ENCODE peak calls at places on chromosomes 6 and 20, in six cellular contexts. One of them, this sample, is unnamed.

GRCh38 chr20:53914091-53914860 is 156.1 kb downstream of the BCAS1 start:
- DNase-seq in coronary artery: peak; percentile 36
- DNase-seq in cardiac muscle cell: peak; percentile 23
- DNase-seq in testis: no peak
- DNase-seq in ascending aorta: no peak
- DNase-seq in heart right ventricle: no peak
- DNase-seq in this sample: no peak

GRCh38 chr20:46011631-46012482 is 3.1 kb downstream of the MMP9 start:
- DNase-seq in ascending aorta: peak; percentile 44
- DNase-seq in heart right ventricle: peak; percentile 40
- DNase-seq in coronary artery: no peak
- DNase-seq in testis: peak; percentile 81
- DNase-seq in cardiac muscle cell: no peak
- DNase-seq in this sample: no peak

GRCh38 chr6:151693366-151693765 is 114.1 kb upstream of the ESR1 start:
- DNase-seq in testis: no peak
- DNase-seq in heart right ventricle: no peak
- DNase-seq in ascending aorta: no peak
- DNase-seq in cardiac muscle cell: no peak
- DNase-seq in coronary artery: no peak
- DNase-seq in this sample: no peak

GRCh38 chr20:20181322-20181721 is 129.0 kb downstream of the CFAP61 start:
- DNase-seq in coronary artery: no peak
- DNase-seq in testis: no peak
- DNase-seq in cardiac muscle cell: no peak
- DNase-seq in heart right ventricle: no peak
- DNase-seq in ascending aorta: no peak
- DNase-seq in this sample: peak; percentile 37

GRCh38 chr20:539848-540247 is 3.7 kb downstream of the CSNK2A1 start:
- DNase-seq in heart right ventricle: no peak
- DNase-seq in testis: peak; percentile 40
- DNase-seq in coronary artery: no peak
- DNase-seq in cardiac muscle cell: no peak
- DNase-seq in ascending aorta: no peak
- DNase-seq in this sample: no peak

GRCh38 chr6:87623248-87623647 is 33.3 kb downstream of the ORC3 start:
- DNase-seq in cardiac muscle cell: no peak
- DNase-seq in ascending aorta: no peak
- DNase-seq in heart right ventricle: no peak
- DNase-seq in testis: no peak
- DNase-seq in coronary artery: no peak
- DNase-seq in this sample: no peak

GRCh38 chr6:158958504-158959386 is 41.3 kb downstream of the RSPH3 start:
- DNase-seq in cardiac muscle cell: no peak
- DNase-seq in ascending aorta: no peak
- DNase-seq in testis: no peak
- DNase-seq in coronary artery: no peak
- DNase-seq in heart right ventricle: no peak
- DNase-seq in this sample: peak; percentile 35

GRCh38 chr6:42210551-42210950 is 7.1 kb downstream of the MRPS10 start:
- DNase-seq in ascending aorta: no peak
- DNase-seq in coronary artery: no peak
- DNase-seq in heart right ventricle: no peak
- DNase-seq in testis: no peak
- DNase-seq in cardiac muscle cell: no peak
- DNase-seq in this sample: no peak

GRCh38 chr6:149060300-149060984 is 257.1 kb upstream of the TAB2 start:
- DNase-seq in coronary artery: no peak
- DNase-seq in testis: no peak
- DNase-seq in ascending aorta: no peak
- DNase-seq in cardiac muscle cell: no peak
- DNase-seq in heart right ventricle: no peak
- DNase-seq in this sample: peak; percentile 67

GRCh38 chr6:11392778-11393507 is 144.6 kb upstream of the TMEM170B start:
- DNase-seq in ascending aorta: no peak
- DNase-seq in heart right ventricle: no peak
- DNase-seq in cardiac muscle cell: no peak
- DNase-seq in testis: peak; percentile 71
- DNase-seq in coronary artery: no peak
- DNase-seq in this sample: no peak

GRCh38 chr6:102215425-102215824 is 821.9 kb downstream of the GRIK2 start:
- DNase-seq in coronary artery: no peak
- DNase-seq in heart right ventricle: no peak
- DNase-seq in ascending aorta: no peak
- DNase-seq in testis: no peak
- DNase-seq in cardiac muscle cell: no peak
- DNase-seq in this sample: no peak

GRCh38 chr20:23125159-23125558 is 39.0 kb upstream of the CD93 start:
- DNase-seq in ascending aorta: no peak
- DNase-seq in testis: no peak
- DNase-seq in cardiac muscle cell: no peak
- DNase-seq in coronary artery: no peak
- DNase-seq in heart right ventricle: no peak
- DNase-seq in this sample: no peak

GRCh38 chr20:59047938-59048680 is 5.5 kb upstream of the PRELID3B start:
- DNase-seq in testis: no peak
- DNase-seq in heart right ventricle: no peak
- DNase-seq in ascending aorta: no peak
- DNase-seq in coronary artery: no peak
- DNase-seq in cardiac muscle cell: no peak
- DNase-seq in this sample: no peak

GRCh38 chr6:7615611-7616383 is 25.8 kb downstream of the SNRNP48 start:
- DNase-seq in coronary artery: no peak
- DNase-seq in testis: peak; percentile 48
- DNase-seq in heart right ventricle: peak; percentile 54
- DNase-seq in ascending aorta: no peak
- DNase-seq in cardiac muscle cell: peak; percentile 64
- DNase-seq in this sample: no peak

GRCh38 chr20:36585410-36586125 is 12.2 kb downstream of the TGIF2 start:
- DNase-seq in cardiac muscle cell: no peak
- DNase-seq in heart right ventricle: no peak
- DNase-seq in ascending aorta: no peak
- DNase-seq in coronary artery: no peak
- DNase-seq in testis: no peak
- DNase-seq in this sample: no peak

GRCh38 chr20:50423758-50424157 is 86.4 kb upstream of the PTPN1 start:
- DNase-seq in cardiac muscle cell: no peak
- DNase-seq in ascending aorta: no peak
- DNase-seq in testis: no peak
- DNase-seq in heart right ventricle: no peak
- DNase-seq in coronary artery: no peak
- DNase-seq in this sample: no peak
- TF ChIP-seq CTCF in cardiac muscle cell: no peak
- TF ChIP-seq CTCF in ascending aorta: no peak
- TF ChIP-seq CTCF in testis: no peak
- TF ChIP-seq CTCF in heart right ventricle: no peak
- TF ChIP-seq CTCF in coronary artery: no peak
- TF ChIP-seq CTCF in this sample: no peak

GRCh38 chr6:49919935-49920644 is 43.9 kb downstream of the DEFB114 start:
- DNase-seq in testis: no peak
- DNase-seq in ascending aorta: no peak
- DNase-seq in coronary artery: no peak
- DNase-seq in cardiac muscle cell: no peak
- DNase-seq in heart right ventricle: no peak
- DNase-seq in this sample: no peak
- H3K27ac ChIP-seq in testis: no peak overlapping the region
- H3K27ac ChIP-seq in ascending aorta: no peak overlapping the region
- H3K27ac ChIP-seq in coronary artery: no peak overlapping the region
- H3K27ac ChIP-seq in cardiac muscle cell: no peak overlapping the region
- H3K27ac ChIP-seq in heart right ventricle: no peak overlapping the region
- H3K27ac ChIP-seq in this sample: no peak overlapping the region

DNA sequence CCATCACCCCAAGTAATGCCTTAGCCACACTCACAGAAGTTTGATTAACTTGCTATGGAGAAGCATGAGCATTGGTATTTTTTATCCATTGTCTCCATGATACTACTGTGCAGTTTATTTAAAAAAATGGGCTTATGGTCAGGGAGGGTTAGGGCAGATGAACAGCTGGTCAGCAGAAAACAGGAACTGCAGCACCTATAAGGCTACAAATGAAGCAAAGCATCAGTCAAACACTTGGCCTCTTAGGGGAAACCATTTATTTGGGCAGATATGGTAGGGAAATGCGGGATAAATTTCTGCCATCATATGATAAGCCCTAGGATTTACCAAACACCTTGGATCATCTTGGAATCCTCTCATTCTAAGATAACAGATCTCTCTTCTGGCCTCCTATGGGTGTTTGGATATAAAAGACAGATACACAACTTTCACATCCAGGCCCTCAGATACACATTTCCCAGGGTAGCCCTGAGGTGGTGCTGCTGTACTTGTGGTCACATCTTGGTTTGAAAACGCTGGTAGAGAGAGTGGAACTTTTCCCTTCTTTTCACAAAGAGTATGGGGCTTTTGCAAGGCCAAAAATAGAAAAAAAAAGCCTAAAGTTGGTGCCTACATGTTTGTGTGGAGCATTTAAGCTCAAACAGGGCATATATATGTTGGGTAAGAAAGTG is 42.8 kb upstream of the AHI1 start:
- DNase-seq in testis: peak; percentile 55
- DNase-seq in heart right ventricle: peak; percentile 13
- DNase-seq in coronary artery: no peak
- DNase-seq in cardiac muscle cell: peak; percentile 2
- DNase-seq in ascending aorta: no peak
- DNase-seq in this sample: no peak
- TF ChIP-seq CTCF in testis: no peak
- TF ChIP-seq CTCF in heart right ventricle: no peak
- TF ChIP-seq CTCF in coronary artery: no peak
- TF ChIP-seq CTCF in cardiac muscle cell: peak; percentile 70
- TF ChIP-seq CTCF in ascending aorta: no peak
- TF ChIP-seq CTCF in this sample: no peak

GRCh38 chr20:32190608-32191415 is 16.7 kb downstream of the PLAGL2 start:
- DNase-seq in cardiac muscle cell: no peak
- DNase-seq in testis: no peak
- DNase-seq in heart right ventricle: no peak
- DNase-seq in ascending aorta: no peak
- DNase-seq in coronary artery: peak; percentile 62
- DNase-seq in this sample: no peak
- H3K27ac ChIP-seq in cardiac muscle cell: peak overlapping the region; percentile 13
- H3K27ac ChIP-seq in testis: peak overlapping the region; percentile 87
- H3K27ac ChIP-seq in heart right ventricle: peak overlapping the region; percentile 68
- H3K27ac ChIP-seq in ascending aorta: peak overlapping the region; percentile 78
- H3K27ac ChIP-seq in coronary artery: peak overlapping the region; percentile 72
- H3K27ac ChIP-seq in this sample: peak overlapping the region; percentile 42

This sample was measured in CD8-positive, alpha-beta T cell.